ENCODE peak calls at places on chromosomes 16 and 17, in four cellular contexts. Q is effector memory CD8-positive, alpha-beta T cell; U is CD4-positive, CD25-positive, alpha-beta regulatory T cell; A is activated CD8-positive, alpha-beta T cell treated with anti-CD3 and anti-CD28 coated beads for 36 hours. H is an unnamed sample.

GRCh38 chr17:17058304-17058703 is 16.0 kb downstream of the MPRIP start:
- ATAC-seq in Q (no peak), U (no peak), A (no peak), H (no peak)

GRCh38 chr17:63356275-63356905 is 89.7 kb downstream of the CYB561 start:
- ATAC-seq in Q (no peak), U (no peak), A (no peak), H (peak; percentile 48)

GRCh38 chr17:63997341-63998048 is 656 bp upstream of the PRR29 start:
- ATAC-seq in Q (no peak), U (no peak), A (no peak), H (no peak)

GRCh38 chr17:40958086-40958953 is 8.4 kb downstream of the KRT39 start:
- ATAC-seq in Q (no peak), U (no peak), A (no peak), H (no peak)

GRCh38 chr17:30580916-30581315 is 103.7 kb downstream of the GOSR1 start:
- ATAC-seq in Q (no peak), U (no peak), A (no peak), H (no peak)

GRCh38 chr16:3577302-3577752 is at the start of gene NLRC3:
- ATAC-seq in Q (peak; percentile 52), U (peak; percentile 52), A (peak; percentile 40), H (no peak)

GRCh38 chr17:71402661-71403141 is 718.1 kb upstream of the SOX9 start:
- ATAC-seq in Q (no peak), U (no peak), A (no peak), H (no peak)

GRCh38 chr17:79305376-79305775 is 230.8 kb downstream of the ENGASE start:
- ATAC-seq in Q (no peak), U (no peak), A (no peak), H (no peak)

GRCh38 chr17:4599505-4600281 is 15.4 kb downstream of the SMTNL2 start:
- ATAC-seq in Q (no peak), U (no peak), A (no peak), H (peak; percentile 64)

GRCh38 chr16:13630292-13630850 is 289.6 kb upstream of the ERCC4 start:
- ATAC-seq in Q (no peak), U (no peak), A (no peak), H (no peak)

GRCh38 chr16:58348986-58349385 is 43.3 kb upstream of the GINS3 start:
- ATAC-seq in Q (no peak), U (no peak), A (no peak), H (no peak)

GRCh38 chr17:4175921-4176802 is 33.2 kb downstream of the CYB5D2 start:
- ATAC-seq in Q (peak; percentile 82), U (peak; percentile 67), A (peak; percentile 78), H (no peak)

GRCh38 chr17:78925662-78926555 is 722 bp upstream of the TIMP2 start:
- ATAC-seq in Q (no peak), U (no peak), A (no peak), H (peak; percentile 90)

GRCh38 chr17:78475211-78475610 is 96.8 kb downstream of the PGS1 start:
- ATAC-seq in Q (no peak), U (no peak), A (no peak), H (no peak)

GRCh38 chr16:54429029-54429428 is 142.4 kb upstream of the IRX3 start:
- ATAC-seq in Q (no peak), U (no peak), A (no peak), H (no peak)

GRCh38 chr16:68539704-68540370 is 746 bp downstream of the ZFP90 start:
- ATAC-seq in Q (peak; percentile 50), U (peak; percentile 34), A (peak; percentile 57), H (peak; percentile 15)

GRCh38 chr17:66474810-66475497 is 172.5 kb downstream of the PRKCA start:
- ATAC-seq in Q (no peak), U (no peak), A (no peak), H (no peak)

GRCh38 chr17:21029032-21029431 is 13.8 kb downstream of the USP22 start:
- ATAC-seq in Q (peak; percentile 43), U (no peak), A (peak; percentile 78), H (peak; percentile 83)

GRCh38 chr16:67806428-67807147 is at the start of the genes RANBP10 and TSNAXIP1:
- ATAC-seq in Q (peak; percentile 89), U (peak; percentile 94), A (peak; percentile 96), H (peak; percentile 99)

GRCh38 chr16:15900357-15900756 is 12.0 kb upstream of the CEP20 start:
- ATAC-seq in Q (no peak), U (no peak), A (no peak), H (no peak)

GRCh38 chr16:88471575-88471974 is 18.5 kb downstream of the ZFPM1 start:
- ATAC-seq in Q (no peak), U (no peak), A (no peak), H (no peak)

H was measured in gastroesophageal sphincter.